ENCODE peak calls at places on chromosomes 3 and 15, in seven cellular contexts. O is A549, R is H9, H is lower lobe of right lung, I is transverse colon, Q is tibial artery, A is GM12878. E is an unnamed sample.

GRCh38 chr3:138835177-138835757 is 539 bp upstream of the PIK3CB start:
- DNase-seq in I (no peak), Q (no peak), H (no peak), A (no peak), O (no peak), R (no peak), E (no peak)

GRCh38 chr3:46811615-46812236 is 51.5 kb downstream of the MYL3 start:
- DNase-seq in I (no peak), A (no peak), H (peak; percentile 49), Q (no peak), O (no peak), R (peak; percentile 91), E (peak; percentile 72)

GRCh38 chr3:123371426-123371825 is 77.5 kb downstream of the ADCY5 start:
- DNase-seq in H (no peak), R (no peak), A (no peak), I (no peak), Q (no peak), O (no peak), E (peak; percentile 58)

GRCh38 chr3:20400686-20401085 is 214.7 kb upstream of the SGO1 start:
- DNase-seq in Q (no peak), I (no peak), O (no peak), H (no peak), R (no peak), A (no peak), E (no peak)

GRCh38 chr3:123344941-123345594 is 103.8 kb downstream of the ADCY5 start:
- DNase-seq in I (no peak), O (no peak), A (no peak), Q (no peak), R (no peak), H (no peak), E (peak; percentile 27)

GRCh38 chr3:22089284-22089683 is 338.3 kb upstream of the ZNF385D start:
- DNase-seq in O (peak; percentile 33), Q (no peak), R (peak; percentile 44), H (no peak), A (peak; percentile 34), I (peak; percentile 7), E (peak; percentile 36)

GRCh38 chr3:44323341-44323955 is 15.1 kb upstream of the TCAIM start:
- DNase-seq in R (no peak), A (no peak), O (peak; percentile 53), H (peak; percentile 52), Q (peak; percentile 86), I (peak; percentile 70), E (no peak)

GRCh38 chr3:158718490-158719170 is 13.6 kb downstream of the RARRES1 start:
- DNase-seq in Q (no peak), H (no peak), I (peak; percentile 35), R (no peak), A (no peak), O (peak; percentile 85), E (no peak)

GRCh38 chr3:72848703-72849081 is 447 bp upstream of the SHQ1 start:
- DNase-seq in H (no peak), I (no peak), A (peak; percentile 71), Q (no peak), O (no peak), R (no peak), E (no peak)

GRCh38 chr3:64685800-64686445 is 1.9 kb downstream of the ADAMTS9 start:
- DNase-seq in A (no peak), H (peak; percentile 90), O (peak; percentile 57), Q (peak; percentile 86), R (peak; percentile 94), I (peak; percentile 89), E (peak; percentile 98)

GRCh38 chr3:64151335-64151871 is 73.9 kb downstream of the PRICKLE2 start:
- DNase-seq in O (no peak), H (no peak), I (no peak), A (no peak), R (no peak), Q (no peak), E (no peak)

GRCh38 chr3:48503406-48504050 is 446 bp downstream of the SHISA5 start:
- DNase-seq in R (peak; percentile 62), I (peak; percentile 34), Q (peak; percentile 82), H (peak; percentile 53), O (no peak), A (no peak), E (peak; percentile 87)

GRCh38 chr3:155553800-155554199 is 191.1 kb downstream of the PLCH1 start:
- DNase-seq in O (no peak), I (no peak), Q (no peak), A (no peak), R (no peak), H (no peak), E (no peak)

GRCh38 chr3:83938491-83938890 is 1020.3 kb upstream of the CADM2 start:
- DNase-seq in Q (no peak), O (no peak), A (no peak), H (no peak), I (no peak), R (no peak), E (no peak)

GRCh38 chr3:9908286-9908685 is 5.6 kb downstream of the IL17RE start:
- DNase-seq in Q (no peak), I (no peak), R (no peak), A (no peak), H (no peak), O (no peak), E (no peak)

GRCh38 chr3:148583793-148584192 is 113.9 kb upstream of the AGTR1 start:
- DNase-seq in H (no peak), R (no peak), I (no peak), O (no peak), A (no peak), Q (no peak), E (no peak)

GRCh38 chr3:77407454-77407853 is 367.6 kb downstream of the ROBO2 start:
- DNase-seq in H (no peak), I (no peak), A (no peak), Q (no peak), O (no peak), R (no peak), E (no peak)

GRCh38 chr3:172152869-172153268 is 113.5 kb downstream of the FNDC3B start:
- DNase-seq in O (no peak), H (no peak), A (no peak), Q (no peak), R (no peak), I (no peak), E (no peak)

GRCh38 chr3:106392905-106393304 is 524.1 kb upstream of the CBLB start:
- DNase-seq in O (no peak), A (no peak), Q (no peak), H (no peak), R (no peak), I (no peak), E (no peak)

GRCh38 chr3:185225523-185225922 is 28.3 kb downstream of the EHHADH start:
- DNase-seq in A (no peak), I (no peak), R (no peak), H (no peak), Q (no peak), O (no peak), E (no peak)

GRCh38 chr3:124845406-124845805 is 41.8 kb downstream of the ITGB5 start:
- DNase-seq in R (no peak), O (peak; percentile 76), Q (peak; percentile 86), A (no peak), H (no peak), I (peak; percentile 72), E (no peak)

GRCh38 chr15:41978534-41978933 is 6.2 kb upstream of the EHD4 start:
- DNase-seq in O (no peak), A (no peak), H (no peak), Q (no peak), R (no peak), I (no peak), E (no peak)

GRCh38 chr15:82045179-82045891 is 483 bp downstream of the MEX3B start:
- DNase-seq in O (peak; percentile 55), H (peak; percentile 67), R (peak; percentile 50), I (peak; percentile 20), Q (peak; percentile 39), A (no peak), E (peak; percentile 85)

GRCh38 chr15:70793694-70794093 is 30.3 kb upstream of the UACA start:
- DNase-seq in O (no peak), I (no peak), R (no peak), H (no peak), A (no peak), Q (no peak), E (no peak)
- H3K27ac ChIP-seq in O (peak overlapping the region; percentile 83), I (no peak overlapping the region), R (no peak overlapping the region), H (no peak overlapping the region), A (no peak overlapping the region), Q (peak overlapping the region; percentile 71), E (no peak overlapping the region)

GRCh38 chr3:119494597-119494996 is 3.8 kb upstream of the TIMMDC1 start:
- DNase-seq in A (no peak), Q (no peak), O (no peak), R (no peak), H (no peak), I (no peak), E (no peak)

GRCh38 chr3:119498188-119498987 is at the start of gene TIMMDC1:
- DNase-seq in I (peak; percentile 98), Q (peak; percentile 97), H (peak; percentile 97), O (peak; percentile 96), R (peak; percentile 98), A (peak; percentile 83), E (peak; percentile 98)

GRCh38 chr3:119497824-119498187 is 541 bp upstream of the TIMMDC1 start:
- DNase-seq in O (peak; percentile 19), R (no peak), A (no peak), H (no peak), I (peak; percentile 45), Q (no peak), E (no peak)

GRCh38 chr3:119500265-119500664 is 1.9 kb downstream of the TIMMDC1 start:
- DNase-seq in A (no peak), O (no peak), Q (no peak), R (no peak), H (no peak), I (no peak), E (no peak)
- H3K27ac ChIP-seq in A (peak overlapping the region; percentile 40), O (no peak overlapping the region), Q (no peak overlapping the region), R (no peak overlapping the region), H (no peak overlapping the region), I (peak overlapping the region; percentile 99), E (no peak overlapping the region)

GRCh38 chr3:134067311-134068161 is 37.8 kb upstream of the SLCO2A1 start:
- DNase-seq in Q (no peak), I (no peak), R (no peak), H (no peak), O (no peak), A (no peak), E (no peak)
- H3K27ac ChIP-seq in Q (no peak overlapping the region), I (no peak overlapping the region), R (no peak overlapping the region), H (peak overlapping the region; percentile 64), O (no peak overlapping the region), A (no peak overlapping the region), E (no peak overlapping the region)

DNA sequence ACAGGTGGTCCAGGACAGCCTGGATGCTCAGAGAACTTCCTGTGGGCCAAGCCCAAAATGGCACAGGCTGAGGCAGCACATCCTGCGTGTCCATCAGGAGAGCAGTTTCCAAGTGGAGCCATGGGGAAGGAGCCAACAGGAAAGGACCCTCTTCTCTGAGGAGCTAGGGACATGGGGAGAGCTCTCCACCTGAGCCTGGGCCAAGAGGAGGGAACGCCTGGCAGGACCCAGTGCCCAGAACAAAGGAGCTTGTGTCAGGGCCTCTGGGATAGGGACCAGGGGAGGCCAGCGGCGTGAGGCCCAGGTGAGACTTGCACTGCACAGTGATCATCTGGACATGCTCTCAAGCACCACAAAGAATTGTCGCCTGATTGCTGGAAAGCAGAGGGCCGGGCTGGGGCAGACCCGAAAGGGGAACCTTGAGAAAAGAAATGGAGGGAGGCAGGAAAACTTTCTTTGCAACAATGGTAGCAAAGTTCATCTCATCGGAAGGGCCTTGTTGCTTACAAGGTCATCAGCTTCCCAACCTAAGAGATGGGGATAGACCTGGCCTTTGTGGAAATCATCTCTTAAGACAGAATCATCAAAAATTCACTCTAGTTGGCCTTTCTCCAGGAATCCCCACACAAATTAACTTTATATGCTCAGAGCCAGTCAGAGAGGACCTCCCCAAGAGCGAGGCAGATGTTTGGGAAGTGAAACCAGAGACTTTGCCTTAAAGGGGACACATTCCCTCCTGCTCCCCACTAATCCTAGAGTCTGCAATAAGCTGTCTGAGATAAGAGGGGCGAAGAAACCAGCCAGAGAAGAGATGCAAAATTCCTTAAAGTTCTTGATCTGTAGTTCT is 47.7 kb upstream of the HES1 start:
- DNase-seq in R (no peak), Q (no peak), O (no peak), I (no peak), H (peak; percentile 51), A (no peak), E (no peak)
- H3K27ac ChIP-seq in R (no peak overlapping the region), Q (no peak overlapping the region), O (peak overlapping the region; percentile 83), I (no peak overlapping the region), H (peak overlapping the region; percentile 18), A (no peak overlapping the region), E (no peak overlapping the region)